ENCODE peak calls at places on chromosomes 2 and 18, in eight cellular contexts. One of them, this sample, is unnamed.

GRCh38 chr18:48942554-48943261 is 8.1 kb downstream of the SMAD7 start:
- DNase-seq in stimulated activated CD8-positive, alpha-beta memory T cell treated with anti-CD3 and anti-CD28 coated beads, Interleukin-15, amount 100 ng/mL, for 24 hours: no peak
- DNase-seq in ureter: no peak
- DNase-seq in NCI-H460: no peak
- DNase-seq in dorsolateral prefrontal cortex: no peak
- DNase-seq in coronary artery: peak; percentile 74
- DNase-seq in mammary epithelial cell: peak; percentile 98
- DNase-seq in NCI-H2081: no peak
- DNase-seq in this sample: no peak

GRCh38 chr2:108918941-108919341 is 70.1 kb downstream of the EDAR start:
- DNase-seq in stimulated activated CD8-positive, alpha-beta memory T cell treated with anti-CD3 and anti-CD28 coated beads, Interleukin-15, amount 100 ng/mL, for 24 hours: no peak
- DNase-seq in ureter: peak; percentile 26
- DNase-seq in NCI-H460: no peak
- DNase-seq in dorsolateral prefrontal cortex: no peak
- DNase-seq in coronary artery: peak; percentile 43
- DNase-seq in mammary epithelial cell: no peak
- DNase-seq in NCI-H2081: no peak
- DNase-seq in this sample: no peak

GRCh38 chr18:79877163-79878091 is 74.0 kb downstream of the SLC66A2 start:
- DNase-seq in stimulated activated CD8-positive, alpha-beta memory T cell treated with anti-CD3 and anti-CD28 coated beads, Interleukin-15, amount 100 ng/mL, for 24 hours: no peak
- DNase-seq in ureter: no peak
- DNase-seq in NCI-H460: no peak
- DNase-seq in dorsolateral prefrontal cortex: no peak
- DNase-seq in coronary artery: peak; percentile 40
- DNase-seq in mammary epithelial cell: no peak
- DNase-seq in NCI-H2081: no peak
- DNase-seq in this sample: no peak

GRCh38 chr2:223744580-223744979 is 92.8 kb downstream of the AP1S3 start:
- DNase-seq in stimulated activated CD8-positive, alpha-beta memory T cell treated with anti-CD3 and anti-CD28 coated beads, Interleukin-15, amount 100 ng/mL, for 24 hours: no peak
- DNase-seq in ureter: no peak
- DNase-seq in NCI-H460: no peak
- DNase-seq in dorsolateral prefrontal cortex: no peak
- DNase-seq in coronary artery: no peak
- DNase-seq in mammary epithelial cell: no peak
- DNase-seq in NCI-H2081: no peak
- DNase-seq in this sample: no peak

GRCh38 chr2:180571559-180571958 is 408.8 kb upstream of the UBE2E3 start:
- DNase-seq in stimulated activated CD8-positive, alpha-beta memory T cell treated with anti-CD3 and anti-CD28 coated beads, Interleukin-15, amount 100 ng/mL, for 24 hours: no peak
- DNase-seq in ureter: no peak
- DNase-seq in NCI-H460: no peak
- DNase-seq in dorsolateral prefrontal cortex: no peak
- DNase-seq in coronary artery: no peak
- DNase-seq in mammary epithelial cell: no peak
- DNase-seq in NCI-H2081: no peak
- DNase-seq in this sample: no peak

GRCh38 chr18:36692909-36693308 is 135.9 kb downstream of the TPGS2 start:
- DNase-seq in stimulated activated CD8-positive, alpha-beta memory T cell treated with anti-CD3 and anti-CD28 coated beads, Interleukin-15, amount 100 ng/mL, for 24 hours: no peak
- DNase-seq in ureter: no peak
- DNase-seq in NCI-H460: no peak
- DNase-seq in dorsolateral prefrontal cortex: no peak
- DNase-seq in coronary artery: no peak
- DNase-seq in mammary epithelial cell: no peak
- DNase-seq in NCI-H2081: no peak
- DNase-seq in this sample: no peak

GRCh38 chr2:211157856-211158463 is 601.6 kb downstream of the CPS1 start:
- DNase-seq in stimulated activated CD8-positive, alpha-beta memory T cell treated with anti-CD3 and anti-CD28 coated beads, Interleukin-15, amount 100 ng/mL, for 24 hours: peak; percentile 37
- DNase-seq in ureter: peak; percentile 68
- DNase-seq in NCI-H460: peak; percentile 77
- DNase-seq in dorsolateral prefrontal cortex: peak; percentile 73
- DNase-seq in coronary artery: no peak
- DNase-seq in mammary epithelial cell: peak; percentile 58
- DNase-seq in NCI-H2081: peak; percentile 62
- DNase-seq in this sample: peak; percentile 34

GRCh38 chr18:36281941-36282340 is 15.6 kb upstream of the FHOD3 start:
- DNase-seq in stimulated activated CD8-positive, alpha-beta memory T cell treated with anti-CD3 and anti-CD28 coated beads, Interleukin-15, amount 100 ng/mL, for 24 hours: no peak
- DNase-seq in ureter: no peak
- DNase-seq in NCI-H460: no peak
- DNase-seq in dorsolateral prefrontal cortex: no peak
- DNase-seq in coronary artery: no peak
- DNase-seq in mammary epithelial cell: no peak
- DNase-seq in NCI-H2081: no peak
- DNase-seq in this sample: no peak

GRCh38 chr2:240442891-240443715 is 7.6 kb downstream of the GPC1 start:
- DNase-seq in stimulated activated CD8-positive, alpha-beta memory T cell treated with anti-CD3 and anti-CD28 coated beads, Interleukin-15, amount 100 ng/mL, for 24 hours: no peak
- DNase-seq in ureter: no peak
- DNase-seq in NCI-H460: no peak
- DNase-seq in dorsolateral prefrontal cortex: no peak
- DNase-seq in coronary artery: no peak
- DNase-seq in mammary epithelial cell: no peak
- DNase-seq in NCI-H2081: no peak
- DNase-seq in this sample: no peak

GRCh38 chr2:228592925-228593324 is 411.4 kb upstream of the SPHKAP start:
- DNase-seq in stimulated activated CD8-positive, alpha-beta memory T cell treated with anti-CD3 and anti-CD28 coated beads, Interleukin-15, amount 100 ng/mL, for 24 hours: no peak
- DNase-seq in ureter: no peak
- DNase-seq in NCI-H460: no peak
- DNase-seq in dorsolateral prefrontal cortex: no peak
- DNase-seq in coronary artery: no peak
- DNase-seq in mammary epithelial cell: no peak
- DNase-seq in NCI-H2081: no peak
- DNase-seq in this sample: no peak

GRCh38 chr2:150876201-150877085 is 385.2 kb downstream of the RBM43 start:
- DNase-seq in stimulated activated CD8-positive, alpha-beta memory T cell treated with anti-CD3 and anti-CD28 coated beads, Interleukin-15, amount 100 ng/mL, for 24 hours: no peak
- DNase-seq in ureter: no peak
- DNase-seq in NCI-H460: no peak
- DNase-seq in dorsolateral prefrontal cortex: no peak
- DNase-seq in coronary artery: no peak
- DNase-seq in mammary epithelial cell: no peak
- DNase-seq in NCI-H2081: no peak
- DNase-seq in this sample: no peak

GRCh38 chr2:120482334-120482733 is 136.4 kb downstream of the INHBB start:
- DNase-seq in stimulated activated CD8-positive, alpha-beta memory T cell treated with anti-CD3 and anti-CD28 coated beads, Interleukin-15, amount 100 ng/mL, for 24 hours: no peak
- DNase-seq in ureter: no peak
- DNase-seq in NCI-H460: no peak
- DNase-seq in dorsolateral prefrontal cortex: no peak
- DNase-seq in coronary artery: no peak
- DNase-seq in mammary epithelial cell: no peak
- DNase-seq in NCI-H2081: no peak
- DNase-seq in this sample: no peak